ENCODE peak calls at places on chromosomes 13 and 19, in eight cellular contexts. T is LoVo; S is stimulated activated CD4-positive, alpha-beta T cell treated with anti-CD3 and anti-CD28 coated beads, Interleukin-4, amount 100 ng/mL, for 4 hours; X is NCI-H510A treated with DMSO at 0.1 percent for 48 hours; Q is HCEC 1CT; D is mucosa of gallbladder; K is AG10803; W is NCI-H2081. J is an unnamed sample.

GRCh38 chr19:29672933-29673336 is 7.7 kb downstream of the PLEKHF1 start:
- DNase-seq in T (no peak), S (peak), X (no peak), Q (no peak), D (no peak), K (no peak), W (no peak), J (no peak)

GRCh38 chr19:17125728-17126677 is 50.4 kb downstream of the MYO9B start:
- DNase-seq in T (no peak), S (peak), X (no peak), Q (no peak), D (peak), K (no peak), W (no peak), J (no peak)

GRCh38 chr19:36418287-36419001 is at the start of gene ZFP82:
- DNase-seq in T (no peak), S (peak), X (peak), Q (peak), D (peak), K (peak), W (peak), J (no peak)

GRCh38 chr13:108214511-108215383 is 589 bp downstream of the LIG4 start:
- DNase-seq in T (no peak), S (no peak), X (peak), Q (no peak), D (no peak), K (no peak), W (peak), J (no peak)

GRCh38 chr13:27022571-27023311 is 148.9 kb downstream of the USP12 start:
- DNase-seq in T (peak), S (no peak), X (peak), Q (peak), D (peak), K (no peak), W (peak), J (no peak)

GRCh38 chr13:72145383-72145782 is 278.4 kb upstream of the DACH1 start:
- DNase-seq in T (no peak), S (no peak), X (no peak), Q (no peak), D (no peak), K (peak), W (no peak), J (no peak)

GRCh38 chr19:39401549-39402416 is 4.9 kb upstream of the ZFP36 start:
- DNase-seq in T (peak), S (peak), X (no peak), Q (no peak), D (peak), K (peak), W (no peak), J (peak)

GRCh38 chr19:30446844-30447243 is 74.7 kb downstream of the ZNF536 start:
- DNase-seq in T (no peak), S (no peak), X (no peak), Q (no peak), D (no peak), K (peak), W (no peak), J (no peak)

GRCh38 chr13:50334092-50334778 is 319.0 kb downstream of the KCNRG start:
- DNase-seq in T (no peak), S (no peak), X (no peak), Q (no peak), D (no peak), K (no peak), W (no peak), J (no peak)

GRCh38 chr19:11151181-11151580 is 4.4 kb downstream of the SPC24 start:
- DNase-seq in T (no peak), S (no peak), X (no peak), Q (no peak), D (no peak), K (peak), W (no peak), J (no peak)

GRCh38 chr19:28578786-28579505 is 634.0 kb downstream of the UQCRFS1 start:
- DNase-seq in T (no peak), S (no peak), X (no peak), Q (no peak), D (no peak), K (no peak), W (no peak), J (no peak)

GRCh38 chr13:49436890-49437289 is 7.0 kb downstream of the CAB39L start:
- DNase-seq in T (peak), S (no peak), X (no peak), Q (peak), D (no peak), K (peak), W (no peak), J (no peak)

GRCh38 chr19:44738161-44738535 is 10.4 kb upstream of the BCL3 start:
- DNase-seq in T (no peak), S (no peak), X (no peak), Q (no peak), D (no peak), K (no peak), W (no peak), J (no peak)

J was measured in HCT116.